ENCODE peak calls at places on chromosomes 6 and 20, in five cellular contexts. One of them, this sample, is unnamed.

GRCh38 chr20:48015943-48016723 is 230.9 kb upstream of the SULF2 start:
- DNase-seq in GM12878: no peak
- DNase-seq in HepG2: no peak
- DNase-seq in K562: no peak
- DNase-seq in GM23338: no peak
- DNase-seq in this sample: no peak

GRCh38 chr6:82072113-82072512 is 175.4 kb downstream of the IBTK start:
- DNase-seq in GM12878: no peak
- DNase-seq in GM23338: no peak
- DNase-seq in K562: no peak
- DNase-seq in HepG2: no peak
- DNase-seq in this sample: no peak

GRCh38 chr20:38043512-38044300 is 10.2 kb downstream of the RPRD1B start:
- DNase-seq in GM23338: no peak
- DNase-seq in GM12878: no peak
- DNase-seq in HepG2: no peak
- DNase-seq in K562: no peak
- DNase-seq in this sample: peak; percentile 73

GRCh38 chr6:41256383-41256782 is 28.2 kb downstream of the TREML4 start:
- DNase-seq in GM12878: peak; percentile 51
- DNase-seq in HepG2: no peak
- DNase-seq in K562: no peak
- DNase-seq in GM23338: no peak
- DNase-seq in this sample: no peak

GRCh38 chr6:87538510-87539260 is 51.1 kb downstream of the RARS2 start:
- DNase-seq in HepG2: no peak
- DNase-seq in K562: no peak
- DNase-seq in GM12878: no peak
- DNase-seq in GM23338: no peak
- DNase-seq in this sample: no peak

GRCh38 chr6:11276911-11277274 is 44.4 kb upstream of the NEDD9 start:
- DNase-seq in K562: no peak
- DNase-seq in GM12878: no peak
- DNase-seq in HepG2: no peak
- DNase-seq in GM23338: no peak
- DNase-seq in this sample: no peak

GRCh38 chr6:12848969-12849368 is 132.4 kb downstream of the PHACTR1 start:
- DNase-seq in GM12878: no peak
- DNase-seq in K562: no peak
- DNase-seq in HepG2: no peak
- DNase-seq in GM23338: no peak
- DNase-seq in this sample: no peak

GRCh38 chr6:7183707-7184106 is 75.9 kb downstream of the RREB1 start:
- DNase-seq in GM12878: no peak
- DNase-seq in HepG2: no peak
- DNase-seq in GM23338: no peak
- DNase-seq in K562: no peak
- DNase-seq in this sample: no peak

GRCh38 chr20:34771680-34772081 is 53.8 kb downstream of the NCOA6 start:
- DNase-seq in GM23338: no peak
- DNase-seq in HepG2: no peak
- DNase-seq in K562: no peak
- DNase-seq in GM12878: no peak
- DNase-seq in this sample: no peak

GRCh38 chr6:147248859-147249258 is 44.6 kb downstream of the STXBP5 start:
- DNase-seq in HepG2: no peak
- DNase-seq in GM12878: no peak
- DNase-seq in K562: no peak
- DNase-seq in GM23338: peak; percentile 77
- DNase-seq in this sample: no peak

GRCh38 chr6:19995575-19996257 is 158.5 kb downstream of the ID4 start:
- DNase-seq in GM12878: no peak
- DNase-seq in HepG2: no peak
- DNase-seq in K562: peak; percentile 91
- DNase-seq in GM23338: peak; percentile 14
- DNase-seq in this sample: no peak

GRCh38 chr6:130928993-130929678 is 101.9 kb downstream of the SMLR1 start:
- DNase-seq in K562: no peak
- DNase-seq in GM12878: no peak
- DNase-seq in HepG2: no peak
- DNase-seq in GM23338: no peak
- DNase-seq in this sample: no peak

DNA sequence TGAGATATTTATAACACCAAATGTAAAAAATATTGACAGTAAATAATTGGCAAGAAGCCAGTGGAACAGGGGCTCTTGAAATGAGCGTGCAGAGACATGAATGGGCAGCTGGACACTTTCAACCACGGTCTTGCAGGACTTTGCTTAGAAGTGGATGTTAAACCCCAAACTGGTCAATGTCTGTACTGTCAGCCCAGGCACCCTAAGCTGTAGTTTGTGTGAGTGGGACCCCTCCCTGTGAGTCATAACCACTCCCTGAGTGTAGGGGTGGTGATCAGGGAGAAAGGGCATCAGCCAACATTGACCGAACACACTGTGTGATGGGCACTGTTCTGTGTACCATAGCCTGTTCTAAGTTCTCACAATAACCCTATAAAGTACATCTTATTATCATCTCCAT is 108.6 kb downstream of the FIG4 start:
- DNase-seq in HepG2: no peak
- DNase-seq in GM23338: no peak
- DNase-seq in K562: no peak
- DNase-seq in GM12878: no peak
- DNase-seq in this sample: no peak
- TF ChIP-seq JUNB in HepG2: no peak
- TF ChIP-seq JUNB in GM23338: no peak
- TF ChIP-seq JUNB in K562: no peak
- TF ChIP-seq JUNB in GM12878: peak; percentile 18
- TF ChIP-seq JUNB in this sample: no peak

GRCh38 chr20:14778875-14779274 is 441.5 kb upstream of the FLRT3 start:
- DNase-seq in GM23338: no peak
- DNase-seq in HepG2: no peak
- DNase-seq in K562: no peak
- DNase-seq in GM12878: no peak
- DNase-seq in this sample: no peak
- TF ChIP-seq JUNB in GM23338: no peak
- TF ChIP-seq JUNB in HepG2: no peak
- TF ChIP-seq JUNB in K562: no peak
- TF ChIP-seq JUNB in GM12878: no peak
- TF ChIP-seq JUNB in this sample: no peak

GRCh38 chr6:34743625-34744293 is 13.5 kb upstream of the SNRPC start:
- DNase-seq in K562: no peak
- DNase-seq in HepG2: no peak
- DNase-seq in GM23338: no peak
- DNase-seq in GM12878: no peak
- DNase-seq in this sample: no peak

GRCh38 chr6:34746104-34746846 is 11.0 kb upstream of the SNRPC start:
- DNase-seq in HepG2: no peak
- DNase-seq in K562: no peak
- DNase-seq in GM12878: no peak
- DNase-seq in GM23338: no peak
- DNase-seq in this sample: no peak

GRCh38 chr6:34748757-34749156 is 8.5 kb upstream of the SNRPC start:
- DNase-seq in GM23338: no peak
- DNase-seq in HepG2: no peak
- DNase-seq in GM12878: no peak
- DNase-seq in K562: no peak
- DNase-seq in this sample: no peak

GRCh38 chr6:34742094-34742493 is 15.2 kb upstream of the SNRPC start:
- DNase-seq in K562: no peak
- DNase-seq in GM12878: no peak
- DNase-seq in HepG2: no peak
- DNase-seq in GM23338: no peak
- DNase-seq in this sample: no peak

GRCh38 chr6:34745277-34746103 is 11.8 kb upstream of the SNRPC start:
- DNase-seq in GM12878: no peak
- DNase-seq in HepG2: peak; percentile 72
- DNase-seq in K562: peak; percentile 85
- DNase-seq in GM23338: no peak
- DNase-seq in this sample: no peak
- TF ChIP-seq JUNB in GM12878: no peak
- TF ChIP-seq JUNB in HepG2: no peak
- TF ChIP-seq JUNB in K562: no peak
- TF ChIP-seq JUNB in GM23338: no peak
- TF ChIP-seq JUNB in this sample: no peak

GRCh38 chr6:93248591-93248990 is 170.8 kb downstream of the EPHA7 start:
- DNase-seq in GM12878: no peak
- DNase-seq in GM23338: no peak
- DNase-seq in HepG2: no peak
- DNase-seq in K562: no peak
- DNase-seq in this sample: no peak
- TF ChIP-seq JUNB in GM12878: no peak
- TF ChIP-seq JUNB in GM23338: no peak
- TF ChIP-seq JUNB in HepG2: no peak
- TF ChIP-seq JUNB in K562: no peak
- TF ChIP-seq JUNB in this sample: no peak

GRCh38 chr6:38489951-38490350 is 149.8 kb downstream of the BTBD9 start:
- DNase-seq in HepG2: no peak
- DNase-seq in GM12878: no peak
- DNase-seq in K562: no peak
- DNase-seq in GM23338: no peak
- DNase-seq in this sample: no peak
- TF ChIP-seq JUNB in HepG2: no peak
- TF ChIP-seq JUNB in GM12878: no peak
- TF ChIP-seq JUNB in K562: no peak
- TF ChIP-seq JUNB in GM23338: no peak
- TF ChIP-seq JUNB in this sample: no peak

DNA sequence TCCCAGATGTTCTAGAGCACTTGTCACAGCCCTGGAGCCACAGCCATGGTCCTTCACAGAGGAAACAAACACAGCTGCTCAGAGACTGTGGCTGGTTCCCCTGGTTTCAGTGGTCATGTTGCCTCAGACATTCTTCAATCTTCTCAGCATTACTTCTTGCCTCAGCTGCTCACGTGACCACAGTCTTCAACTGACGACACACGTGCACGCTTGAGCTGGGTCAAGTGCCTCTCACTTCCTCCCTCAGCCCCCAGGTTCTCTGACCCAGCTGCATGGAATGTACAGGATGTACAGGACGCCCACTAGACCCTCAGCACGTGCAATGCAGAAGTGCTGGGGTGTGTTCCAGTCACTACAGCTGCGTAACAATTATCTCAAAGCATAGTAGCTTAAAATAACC is 159.8 kb upstream of the GGTLC1 start:
- DNase-seq in HepG2: no peak
- DNase-seq in GM23338: no peak
- DNase-seq in K562: no peak
- DNase-seq in GM12878: peak; percentile 21
- DNase-seq in this sample: no peak
- TF ChIP-seq JUNB in HepG2: no peak
- TF ChIP-seq JUNB in GM23338: no peak
- TF ChIP-seq JUNB in K562: no peak
- TF ChIP-seq JUNB in GM12878: no peak
- TF ChIP-seq JUNB in this sample: no peak

DNA sequence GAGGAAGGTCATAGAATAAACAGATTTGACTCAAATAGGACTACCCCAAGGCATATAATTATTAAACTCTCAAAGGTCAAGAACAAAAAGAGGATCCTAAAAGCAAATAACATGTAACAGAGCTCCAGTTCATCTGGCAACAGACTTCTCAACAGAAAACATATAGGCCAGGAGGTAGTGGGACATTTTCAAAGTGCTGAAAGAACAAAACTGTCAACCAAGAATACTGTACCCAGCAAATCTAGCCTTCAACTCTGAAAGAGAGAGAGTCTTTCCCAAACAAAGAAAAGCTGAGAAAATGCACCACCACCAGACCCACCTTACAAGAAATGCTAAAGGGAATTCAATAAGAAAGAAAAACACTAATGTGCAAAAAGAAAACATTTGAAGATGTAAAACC is 11.9 kb downstream of the NQO2 start:
- DNase-seq in GM23338: no peak
- DNase-seq in GM12878: no peak
- DNase-seq in K562: no peak
- DNase-seq in HepG2: no peak
- DNase-seq in this sample: no peak
- TF ChIP-seq JUNB in GM23338: no peak
- TF ChIP-seq JUNB in GM12878: no peak
- TF ChIP-seq JUNB in K562: no peak
- TF ChIP-seq JUNB in HepG2: no peak
- TF ChIP-seq JUNB in this sample: no peak

DNA sequence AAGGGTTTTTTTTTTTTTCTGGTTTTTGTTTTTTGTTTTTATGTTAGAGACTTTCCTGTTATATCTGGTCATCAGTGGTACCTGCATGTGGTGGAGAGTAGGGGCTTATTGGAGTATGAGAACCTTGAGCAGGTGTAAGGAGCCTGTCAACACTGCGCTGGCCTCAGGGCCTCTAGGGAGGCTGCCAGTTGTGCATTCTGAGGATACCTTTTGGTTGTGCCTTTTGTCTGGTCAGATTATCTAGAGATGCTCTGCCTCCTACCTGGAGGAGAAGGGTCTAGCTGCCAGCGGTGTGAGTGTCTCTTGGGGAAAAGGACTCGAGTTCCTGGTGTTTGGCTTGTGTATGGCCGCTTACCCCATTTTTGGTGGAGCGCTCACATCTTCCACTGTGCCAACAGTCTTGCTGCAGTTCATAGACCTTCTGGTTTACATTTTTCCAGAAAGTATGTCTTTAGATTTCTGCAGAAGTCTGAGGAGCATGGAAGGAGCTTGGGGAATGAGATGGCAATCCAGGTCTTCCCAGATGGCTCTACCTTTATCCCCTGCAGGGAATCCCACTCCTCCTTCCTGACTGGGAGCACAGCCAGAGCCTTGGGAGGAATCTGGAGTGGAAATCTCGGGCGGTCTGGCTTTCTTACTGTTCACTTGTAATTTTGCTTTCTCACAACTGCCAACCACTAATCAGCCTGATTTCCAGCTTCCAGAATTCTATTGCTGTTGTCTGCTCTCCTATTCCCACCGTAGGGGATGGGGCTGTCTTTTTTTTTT is 49.9 kb downstream of the PTPN1 start:
- DNase-seq in HepG2: no peak
- DNase-seq in GM12878: no peak
- DNase-seq in GM23338: no peak
- DNase-seq in K562: no peak
- DNase-seq in this sample: no peak
- TF ChIP-seq JUNB in HepG2: no peak
- TF ChIP-seq JUNB in GM12878: no peak
- TF ChIP-seq JUNB in GM23338: no peak
- TF ChIP-seq JUNB in K562: no peak
- TF ChIP-seq JUNB in this sample: no peak

GRCh38 chr20:17909745-17910345 is 58.7 kb downstream of the SNX5 start:
- DNase-seq in GM12878: no peak
- DNase-seq in K562: no peak
- DNase-seq in GM23338: no peak
- DNase-seq in HepG2: no peak
- DNase-seq in this sample: no peak
- TF ChIP-seq JUNB in GM12878: no peak
- TF ChIP-seq JUNB in K562: no peak
- TF ChIP-seq JUNB in GM23338: no peak
- TF ChIP-seq JUNB in HepG2: no peak
- TF ChIP-seq JUNB in this sample: no peak